ENCODE peak calls at places on chromosomes 12 and 14, in ten cellular contexts. One of them, this sample, is unnamed.

GRCh38 chr12:62210422-62210821 is 49.8 kb upstream of the USP15 start:
- DNase-seq in neural progenitor cell: peak; percentile 45
- DNase-seq in tibial artery: peak; percentile 62
- DNase-seq in CD8-positive, alpha-beta T cell: peak; percentile 18
- DNase-seq in PC-3: peak; percentile 69
- DNase-seq in ovary: peak; percentile 55
- DNase-seq in left ventricle myocardium inferior: peak; percentile 24
- DNase-seq in H1: no peak
- DNase-seq in mesendoderm: peak; percentile 35
- DNase-seq in MM.1S: peak; percentile 56
- DNase-seq in this sample: peak; percentile 78

GRCh38 chr12:119802472-119802871 is 74.6 kb downstream of the CIT start:
- DNase-seq in tibial artery: peak; percentile 70
- DNase-seq in left ventricle myocardium inferior: peak; percentile 38
- DNase-seq in H1: no peak
- DNase-seq in ovary: no peak
- DNase-seq in mesendoderm: peak; percentile 11
- DNase-seq in PC-3: no peak
- DNase-seq in CD8-positive, alpha-beta T cell: no peak
- DNase-seq in neural progenitor cell: peak; percentile 17
- DNase-seq in MM.1S: no peak
- DNase-seq in this sample: no peak

GRCh38 chr12:120230326-120230973 is 29.5 kb upstream of the RPLP0 start:
- DNase-seq in CD8-positive, alpha-beta T cell: no peak
- DNase-seq in mesendoderm: peak; percentile 100
- DNase-seq in left ventricle myocardium inferior: peak; percentile 74
- DNase-seq in H1: peak; percentile 83
- DNase-seq in ovary: peak; percentile 73
- DNase-seq in PC-3: peak; percentile 99
- DNase-seq in tibial artery: peak; percentile 85
- DNase-seq in neural progenitor cell: peak; percentile 94
- DNase-seq in MM.1S: no peak
- DNase-seq in this sample: no peak

GRCh38 chr12:111102062-111102735 is 181.8 kb upstream of the MYL2 start:
- DNase-seq in MM.1S: peak; percentile 19
- DNase-seq in CD8-positive, alpha-beta T cell: no peak
- DNase-seq in PC-3: no peak
- DNase-seq in H1: no peak
- DNase-seq in neural progenitor cell: no peak
- DNase-seq in ovary: no peak
- DNase-seq in mesendoderm: no peak
- DNase-seq in left ventricle myocardium inferior: no peak
- DNase-seq in tibial artery: no peak
- DNase-seq in this sample: no peak

GRCh38 chr12:538731-539539 is 79.2 kb downstream of the B4GALNT3 start:
- DNase-seq in PC-3: peak; percentile 69
- DNase-seq in ovary: no peak
- DNase-seq in H1: no peak
- DNase-seq in MM.1S: no peak
- DNase-seq in tibial artery: no peak
- DNase-seq in CD8-positive, alpha-beta T cell: peak; percentile 29
- DNase-seq in left ventricle myocardium inferior: peak; percentile 69
- DNase-seq in neural progenitor cell: no peak
- DNase-seq in mesendoderm: no peak
- DNase-seq in this sample: no peak

GRCh38 chr12:19070341-19070740 is 59.2 kb upstream of the PLEKHA5 start:
- DNase-seq in MM.1S: no peak
- DNase-seq in tibial artery: no peak
- DNase-seq in CD8-positive, alpha-beta T cell: no peak
- DNase-seq in neural progenitor cell: no peak
- DNase-seq in PC-3: no peak
- DNase-seq in ovary: no peak
- DNase-seq in mesendoderm: no peak
- DNase-seq in H1: no peak
- DNase-seq in left ventricle myocardium inferior: no peak
- DNase-seq in this sample: no peak

GRCh38 chr14:64878775-64879634 is 702 bp downstream of the SPTB start:
- DNase-seq in CD8-positive, alpha-beta T cell: no peak
- DNase-seq in MM.1S: peak; percentile 6
- DNase-seq in tibial artery: no peak
- DNase-seq in mesendoderm: peak; percentile 30
- DNase-seq in PC-3: no peak
- DNase-seq in left ventricle myocardium inferior: no peak
- DNase-seq in neural progenitor cell: peak; percentile 37
- DNase-seq in ovary: no peak
- DNase-seq in H1: peak; percentile 73
- DNase-seq in this sample: no peak

GRCh38 chr12:80087486-80088213 is 11.7 kb upstream of the OTOGL start:
- DNase-seq in CD8-positive, alpha-beta T cell: no peak
- DNase-seq in mesendoderm: no peak
- DNase-seq in H1: no peak
- DNase-seq in PC-3: no peak
- DNase-seq in left ventricle myocardium inferior: no peak
- DNase-seq in tibial artery: no peak
- DNase-seq in neural progenitor cell: no peak
- DNase-seq in MM.1S: no peak
- DNase-seq in ovary: no peak
- DNase-seq in this sample: no peak

GRCh38 chr12:8564656-8565055 is 24.0 kb upstream of the CLEC4E start:
- DNase-seq in PC-3: no peak
- DNase-seq in H1: peak; percentile 64
- DNase-seq in left ventricle myocardium inferior: no peak
- DNase-seq in MM.1S: no peak
- DNase-seq in neural progenitor cell: peak; percentile 45
- DNase-seq in ovary: no peak
- DNase-seq in tibial artery: no peak
- DNase-seq in CD8-positive, alpha-beta T cell: no peak
- DNase-seq in mesendoderm: peak; percentile 80
- DNase-seq in this sample: no peak

GRCh38 chr12:56724660-56724988 is 475 bp downstream of the NACA start:
- DNase-seq in H1: no peak
- DNase-seq in mesendoderm: no peak
- DNase-seq in CD8-positive, alpha-beta T cell: no peak
- DNase-seq in ovary: no peak
- DNase-seq in neural progenitor cell: peak; percentile 33
- DNase-seq in PC-3: no peak
- DNase-seq in MM.1S: no peak
- DNase-seq in tibial artery: no peak
- DNase-seq in left ventricle myocardium inferior: no peak
- DNase-seq in this sample: no peak

GRCh38 chr12:25497021-25497420 is 56.1 kb downstream of the LMNTD1 start:
- DNase-seq in tibial artery: no peak
- DNase-seq in mesendoderm: no peak
- DNase-seq in left ventricle myocardium inferior: no peak
- DNase-seq in ovary: no peak
- DNase-seq in neural progenitor cell: no peak
- DNase-seq in H1: no peak
- DNase-seq in CD8-positive, alpha-beta T cell: no peak
- DNase-seq in PC-3: peak; percentile 68
- DNase-seq in MM.1S: no peak
- DNase-seq in this sample: no peak

GRCh38 chr14:54299393-54300363 is 97.1 kb upstream of the CDKN3 start:
- DNase-seq in CD8-positive, alpha-beta T cell: no peak
- DNase-seq in ovary: no peak
- DNase-seq in neural progenitor cell: no peak
- DNase-seq in MM.1S: no peak
- DNase-seq in H1: no peak
- DNase-seq in tibial artery: no peak
- DNase-seq in left ventricle myocardium inferior: peak; percentile 29
- DNase-seq in PC-3: no peak
- DNase-seq in mesendoderm: no peak
- DNase-seq in this sample: no peak

GRCh38 chr12:24840046-24840800 is 108.7 kb downstream of the BCAT1 start:
- DNase-seq in mesendoderm: no peak
- DNase-seq in MM.1S: no peak
- DNase-seq in tibial artery: no peak
- DNase-seq in PC-3: no peak
- DNase-seq in ovary: no peak
- DNase-seq in left ventricle myocardium inferior: no peak
- DNase-seq in CD8-positive, alpha-beta T cell: no peak
- DNase-seq in H1: no peak
- DNase-seq in neural progenitor cell: no peak
- DNase-seq in this sample: no peak

GRCh38 chr12:53560386-53560785 is 53.1 kb upstream of the NPFF start:
- DNase-seq in left ventricle myocardium inferior: no peak
- DNase-seq in MM.1S: no peak
- DNase-seq in mesendoderm: no peak
- DNase-seq in CD8-positive, alpha-beta T cell: no peak
- DNase-seq in neural progenitor cell: no peak
- DNase-seq in H1: no peak
- DNase-seq in ovary: no peak
- DNase-seq in tibial artery: no peak
- DNase-seq in PC-3: no peak
- DNase-seq in this sample: no peak

DNA sequence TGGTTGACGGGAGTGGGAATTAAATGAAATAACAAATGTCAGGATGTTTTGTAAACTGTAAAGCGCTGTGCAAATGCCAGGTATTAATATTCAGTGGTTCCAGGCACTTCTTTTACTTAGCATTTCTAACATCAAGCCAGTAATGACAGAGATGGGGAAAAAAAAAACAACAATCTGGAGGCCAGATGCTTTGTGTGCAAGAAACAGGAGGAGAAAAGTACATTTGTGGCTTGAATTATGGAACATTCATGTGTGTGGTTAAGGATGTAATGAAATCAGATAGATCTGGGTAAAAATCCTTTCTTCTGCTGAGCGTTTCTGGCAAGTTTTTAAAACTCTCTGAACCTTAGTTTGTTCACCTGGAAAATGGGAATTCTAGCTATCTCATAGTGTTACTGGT is 509.6 kb downstream of the FUT8 start:
- DNase-seq in left ventricle myocardium inferior: no peak
- DNase-seq in H1: no peak
- DNase-seq in neural progenitor cell: no peak
- DNase-seq in mesendoderm: no peak
- DNase-seq in ovary: no peak
- DNase-seq in MM.1S: no peak
- DNase-seq in tibial artery: no peak
- DNase-seq in CD8-positive, alpha-beta T cell: no peak
- DNase-seq in PC-3: no peak
- DNase-seq in this sample: no peak
- H3K4me1 ChIP-seq in left ventricle myocardium inferior: no peaks in the 10 kb centered on the region
- H3K4me1 ChIP-seq in H1: peaks cover 7% of the 10 kb centered on the region
- H3K4me1 ChIP-seq in neural progenitor cell: peaks cover 10% of the 10 kb centered on the region
- H3K4me1 ChIP-seq in mesendoderm: peaks cover 21% of the 10 kb centered on the region
- H3K4me1 ChIP-seq in ovary: no peaks in the 10 kb centered on the region
- H3K4me1 ChIP-seq in MM.1S: no peaks in the 10 kb centered on the region
- H3K4me1 ChIP-seq in tibial artery: no peaks in the 10 kb centered on the region
- H3K4me1 ChIP-seq in CD8-positive, alpha-beta T cell: peaks cover 17% of the 10 kb centered on the region
- H3K4me1 ChIP-seq in PC-3: no peaks in the 10 kb centered on the region
- H3K4me1 ChIP-seq in this sample: peaks cover 7% of the 10 kb centered on the region

GRCh38 chr12:1879633-1880032 is 38.8 kb downstream of the CACNA2D4 start:
- DNase-seq in tibial artery: no peak
- DNase-seq in CD8-positive, alpha-beta T cell: no peak
- DNase-seq in MM.1S: no peak
- DNase-seq in left ventricle myocardium inferior: no peak
- DNase-seq in H1: peak; percentile 27
- DNase-seq in ovary: no peak
- DNase-seq in PC-3: no peak
- DNase-seq in mesendoderm: no peak
- DNase-seq in neural progenitor cell: no peak
- DNase-seq in this sample: no peak
- H3K4me3 ChIP-seq in tibial artery: no peak overlapping the region
- H3K4me3 ChIP-seq in CD8-positive, alpha-beta T cell: no peak overlapping the region
- H3K4me3 ChIP-seq in MM.1S: no peak overlapping the region
- H3K4me3 ChIP-seq in left ventricle myocardium inferior: no peak overlapping the region
- H3K4me3 ChIP-seq in H1: no peak overlapping the region
- H3K4me3 ChIP-seq in ovary: no peak overlapping the region
- H3K4me3 ChIP-seq in PC-3: no peak overlapping the region
- H3K4me3 ChIP-seq in mesendoderm: no peak overlapping the region
- H3K4me3 ChIP-seq in neural progenitor cell: no peak overlapping the region
- H3K4me3 ChIP-seq in this sample: no peak overlapping the region

DNA sequence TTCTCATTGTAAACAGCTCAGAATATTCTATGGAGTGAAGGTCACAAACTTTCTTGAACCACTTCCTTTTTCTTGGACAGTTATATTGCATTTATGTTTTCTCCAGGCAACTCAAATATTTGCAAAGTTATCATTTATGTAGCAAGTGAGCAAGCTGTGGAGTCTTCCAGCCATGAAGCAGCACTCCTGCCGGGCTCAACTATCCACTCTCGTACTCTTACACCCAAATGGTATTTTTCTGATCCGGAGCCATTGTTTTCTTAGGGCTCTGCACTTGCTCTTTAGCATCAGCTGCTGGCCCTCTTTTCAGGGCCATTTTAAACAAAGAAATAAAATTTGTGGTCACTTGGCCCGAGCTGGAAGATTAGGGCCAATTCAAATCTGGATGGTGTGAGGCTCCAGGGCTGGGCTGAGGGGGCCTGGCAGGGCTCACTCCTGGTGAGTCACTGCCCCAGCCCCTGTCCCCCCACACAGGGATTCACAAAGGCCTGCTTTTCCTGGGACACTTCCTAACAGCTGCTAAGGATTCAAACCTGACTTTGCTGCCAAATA is 19.7 kb downstream of the SYNE3 start:
- DNase-seq in H1: no peak
- DNase-seq in tibial artery: no peak
- DNase-seq in neural progenitor cell: no peak
- DNase-seq in PC-3: no peak
- DNase-seq in CD8-positive, alpha-beta T cell: no peak
- DNase-seq in left ventricle myocardium inferior: no peak
- DNase-seq in ovary: peak; percentile 74
- DNase-seq in mesendoderm: no peak
- DNase-seq in MM.1S: no peak
- DNase-seq in this sample: no peak
- H3K4me1 ChIP-seq in H1: no peaks in the 10 kb centered on the region
- H3K4me1 ChIP-seq in tibial artery: peaks cover 39% of the 10 kb centered on the region
- H3K4me1 ChIP-seq in neural progenitor cell: peaks cover 6% of the 10 kb centered on the region
- H3K4me1 ChIP-seq in PC-3: peaks cover 12% of the 10 kb centered on the region
- H3K4me1 ChIP-seq in CD8-positive, alpha-beta T cell: peaks cover 23% of the 10 kb centered on the region
- H3K4me1 ChIP-seq in left ventricle myocardium inferior: peaks cover 74% of the 10 kb centered on the region
- H3K4me1 ChIP-seq in ovary: peaks cover 8% of the 10 kb centered on the region
- H3K4me1 ChIP-seq in mesendoderm: peaks cover 9% of the 10 kb centered on the region
- H3K4me1 ChIP-seq in MM.1S: peaks cover 57% of the 10 kb centered on the region
- H3K4me1 ChIP-seq in this sample: peaks cover 42% of the 10 kb centered on the region

DNA sequence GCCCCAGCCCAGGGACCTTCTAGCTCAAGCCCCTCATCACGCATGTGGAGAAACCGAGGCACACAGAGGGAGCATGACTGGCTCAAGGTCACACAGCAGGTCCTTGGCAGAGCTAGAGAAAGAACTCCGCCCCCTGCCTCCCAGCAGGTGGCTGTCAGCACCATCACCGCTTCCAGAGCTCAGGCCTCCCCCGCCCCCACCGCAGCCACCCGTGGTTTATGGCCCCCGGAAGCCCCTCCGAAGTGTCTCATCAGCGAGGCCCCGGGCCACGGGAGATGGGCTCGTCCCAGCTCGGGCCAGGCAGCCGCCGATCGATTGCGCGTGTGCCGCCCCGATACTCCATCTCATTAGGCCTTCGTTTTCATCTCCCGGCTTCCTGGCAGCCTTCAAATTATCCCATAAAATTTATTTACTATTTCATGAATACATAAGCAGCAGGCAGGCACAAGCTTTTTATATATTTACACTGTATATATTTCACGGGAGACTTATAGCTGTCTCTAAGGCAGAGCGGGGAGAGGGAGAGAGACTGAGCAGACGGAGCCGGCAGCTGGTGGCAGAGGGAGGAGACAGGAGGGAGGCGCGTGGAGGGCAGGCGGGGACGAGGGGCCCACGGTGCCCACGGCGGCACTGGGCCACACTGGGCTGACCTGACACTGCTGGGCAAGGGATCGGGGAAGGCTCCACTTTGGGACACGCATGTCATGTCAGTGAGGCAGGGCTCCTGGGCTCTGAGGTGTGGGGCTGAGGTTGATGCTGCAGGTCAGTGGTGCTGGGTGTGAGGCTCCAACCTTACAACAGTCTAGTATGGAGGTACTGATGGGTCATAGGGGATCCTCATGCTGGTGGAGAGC is 241.2 kb downstream of the RBM19 start:
- DNase-seq in neural progenitor cell: no peak
- DNase-seq in ovary: no peak
- DNase-seq in CD8-positive, alpha-beta T cell: no peak
- DNase-seq in H1: no peak
- DNase-seq in left ventricle myocardium inferior: no peak
- DNase-seq in MM.1S: no peak
- DNase-seq in mesendoderm: no peak
- DNase-seq in tibial artery: no peak
- DNase-seq in PC-3: no peak
- DNase-seq in this sample: no peak
- H3K4me3 ChIP-seq in neural progenitor cell: no peak overlapping the region
- H3K4me3 ChIP-seq in ovary: no peak overlapping the region
- H3K4me3 ChIP-seq in CD8-positive, alpha-beta T cell: no peak overlapping the region
- H3K4me3 ChIP-seq in H1: no peak overlapping the region
- H3K4me3 ChIP-seq in left ventricle myocardium inferior: no peak overlapping the region
- H3K4me3 ChIP-seq in MM.1S: no peak overlapping the region
- H3K4me3 ChIP-seq in mesendoderm: no peak overlapping the region
- H3K4me3 ChIP-seq in tibial artery: no peak overlapping the region
- H3K4me3 ChIP-seq in PC-3: no peak overlapping the region
- H3K4me3 ChIP-seq in this sample: no peak overlapping the region